ENCODE peak calls at places on chromosomes 2 and 18, in five cellular contexts. Y, P, J, I and L are unnamed samples.

GRCh38 chr18:45519881-45520280 is 95.4 kb upstream of the SLC14A2 start:
- DNase-seq in Y (no peak), P (no peak), J (no peak), I (no peak), L (no peak)

GRCh38 chr2:9640403-9641104 is 9.8 kb upstream of the YWHAQ start:
- DNase-seq in Y (no peak), P (no peak), J (no peak), I (no peak), L (no peak)

GRCh38 chr2:42085706-42086487 is 38.1 kb downstream of the PKDCC start:
- DNase-seq in Y (no peak), P (no peak), J (no peak), I (peak), L (no peak)

GRCh38 chr2:228777855-228778355 is 493.2 kb downstream of the PID1 start:
- DNase-seq in Y (no peak), P (no peak), J (no peak), I (peak), L (no peak)

GRCh38 chr2:41930807-41931566 is 116.8 kb upstream of the PKDCC start:
- DNase-seq in Y (no peak), P (no peak), J (no peak), I (peak), L (no peak)

GRCh38 chr2:74887445-74887951 is 53.6 kb downstream of the HK2 start:
- DNase-seq in Y (peak), P (no peak), J (no peak), I (peak), L (no peak)

GRCh38 chr2:15042824-15043223 is 410.3 kb downstream of the LRATD1 start:
- DNase-seq in Y (peak), P (no peak), J (no peak), I (peak), L (peak)

GRCh38 chr2:119198267-119198840 is 25.3 kb upstream of the STEAP3 start:
- DNase-seq in Y (no peak), P (no peak), J (no peak), I (peak), L (no peak)

GRCh38 chr2:210964141-210964764 is 407.9 kb downstream of the CPS1 start:
- DNase-seq in Y (peak), P (no peak), J (no peak), I (no peak), L (no peak)

GRCh38 chr2:196206804-196207203 is 35.4 kb upstream of the STK17B start:
- DNase-seq in Y (peak), P (peak), J (no peak), I (no peak), L (no peak)

GRCh38 chr2:227860116-227860724 is 11.2 kb upstream of the DAW1 start:
- DNase-seq in Y (no peak), P (no peak), J (no peak), I (no peak), L (no peak)

GRCh38 chr2:71830497-71831207 is 317.0 kb downstream of the CYP26B1 start:
- DNase-seq in Y (no peak), P (no peak), J (no peak), I (no peak), L (no peak)

GRCh38 chr18:13500227-13500865 is 226.0 kb downstream of the FAM210A start:
- DNase-seq in Y (peak), P (peak), J (peak), I (peak), L (no peak)

GRCh38 chr2:10909050-10909995 is 2.4 kb upstream of the KCNF1 start:
- DNase-seq in Y (no peak), P (peak), J (no peak), I (no peak), L (peak)

GRCh38 chr2:85134255-85135065 is 1.3 kb downstream of the TCF7L1 start:
- DNase-seq in Y (peak), P (peak), J (no peak), I (peak), L (no peak)

GRCh38 chr2:158936978-158937377 is 31.5 kb upstream of the TANC1 start:
- DNase-seq in Y (peak), P (no peak), J (no peak), I (peak), L (no peak)

GRCh38 chr2:55901322-55901721 is 22.3 kb downstream of the EFEMP1 start:
- DNase-seq in Y (peak), P (no peak), J (no peak), I (peak), L (no peak)

GRCh38 chr2:223625652-223626051 is 23.5 kb upstream of the SCG2 start:
- DNase-seq in Y (no peak), P (no peak), J (no peak), I (no peak), L (no peak)

GRCh38 chr18:10128906-10129305 is 215.1 kb downstream of the VAPA start:
- DNase-seq in Y (no peak), P (no peak), J (no peak), I (no peak), L (no peak)

GRCh38 chr18:10133516-10133915 is 219.7 kb downstream of the VAPA start:
- DNase-seq in Y (no peak), P (no peak), J (no peak), I (no peak), L (no peak)

GRCh38 chr18:10131783-10132381 is 218.1 kb downstream of the VAPA start:
- DNase-seq in Y (no peak), P (peak), J (no peak), I (no peak), L (no peak)

GRCh38 chr18:10130626-10131025 is 216.8 kb downstream of the VAPA start:
- DNase-seq in Y (no peak), P (no peak), J (no peak), I (no peak), L (no peak)

DNA sequence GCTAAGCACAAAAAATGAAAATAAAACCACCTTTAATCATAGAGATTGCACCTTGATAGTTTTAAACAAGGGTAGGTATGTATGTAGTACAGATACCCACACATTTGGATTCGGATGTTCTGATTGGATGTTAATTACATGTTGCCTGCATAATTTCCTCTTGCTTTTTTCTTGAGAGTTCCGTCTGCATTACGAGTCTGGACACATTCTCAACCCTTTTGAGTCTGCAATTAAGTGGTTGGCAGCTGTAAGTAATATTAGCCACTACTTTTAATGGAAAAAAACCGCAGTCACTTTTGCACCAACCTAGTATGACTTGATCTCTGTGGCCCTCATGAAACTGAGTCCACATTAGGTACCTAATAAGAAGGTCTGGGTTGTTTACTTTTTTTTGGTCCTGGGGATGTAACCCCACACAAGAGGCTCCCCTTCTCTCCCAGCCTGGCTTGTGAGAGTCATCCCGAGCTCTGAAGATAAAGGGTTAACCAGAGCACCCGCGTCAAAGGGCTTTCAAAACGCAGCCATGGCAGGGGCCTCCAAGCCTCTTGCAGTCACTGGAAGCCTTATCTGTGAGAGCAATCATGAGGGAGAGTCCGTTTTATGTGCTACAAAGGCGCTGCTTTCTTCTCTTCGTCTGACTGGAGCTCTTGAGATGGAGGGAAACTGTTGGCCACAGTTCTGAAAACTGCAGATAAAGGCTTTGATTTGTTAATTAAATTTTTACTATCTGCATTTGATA is 217.4 kb downstream of the VAPA start:
- DNase-seq in Y (peak), P (peak), J (no peak), I (peak), L (no peak)
- H3K4me3 ChIP-seq in Y (no peak), P (peak), J (peak), I (peak), L (peak)

GRCh38 chr2:222298311-222299150 is at the start of gene PAX3:
- DNase-seq in Y (no peak), P (peak), J (no peak), I (no peak), L (no peak)
- H3K4me3 ChIP-seq in Y (no peak), P (peak), J (peak), I (peak), L (no peak)

GRCh38 chr2:187542123-187542522 is 12.1 kb downstream of the TFPI start:
- DNase-seq in Y (no peak), P (no peak), J (no peak), I (no peak), L (no peak)
- H3K4me3 ChIP-seq in Y (no peak), P (no peak), J (peak), I (no peak), L (no peak)

GRCh38 chr18:9740076-9740475 is 32.0 kb downstream of the RAB31 start:
- DNase-seq in Y (peak), P (no peak), J (no peak), I (no peak), L (no peak)

GRCh38 chr18:9743200-9744016 is 35.3 kb downstream of the RAB31 start:
- DNase-seq in Y (peak), P (peak), J (no peak), I (peak), L (no peak)

GRCh38 chr18:9741461-9741820 is 33.3 kb downstream of the RAB31 start:
- DNase-seq in Y (no peak), P (no peak), J (no peak), I (no peak), L (no peak)

GRCh38 chr18:9742588-9743131 is 34.6 kb downstream of the RAB31 start:
- DNase-seq in Y (peak), P (no peak), J (no peak), I (peak), L (no peak)

DNA sequence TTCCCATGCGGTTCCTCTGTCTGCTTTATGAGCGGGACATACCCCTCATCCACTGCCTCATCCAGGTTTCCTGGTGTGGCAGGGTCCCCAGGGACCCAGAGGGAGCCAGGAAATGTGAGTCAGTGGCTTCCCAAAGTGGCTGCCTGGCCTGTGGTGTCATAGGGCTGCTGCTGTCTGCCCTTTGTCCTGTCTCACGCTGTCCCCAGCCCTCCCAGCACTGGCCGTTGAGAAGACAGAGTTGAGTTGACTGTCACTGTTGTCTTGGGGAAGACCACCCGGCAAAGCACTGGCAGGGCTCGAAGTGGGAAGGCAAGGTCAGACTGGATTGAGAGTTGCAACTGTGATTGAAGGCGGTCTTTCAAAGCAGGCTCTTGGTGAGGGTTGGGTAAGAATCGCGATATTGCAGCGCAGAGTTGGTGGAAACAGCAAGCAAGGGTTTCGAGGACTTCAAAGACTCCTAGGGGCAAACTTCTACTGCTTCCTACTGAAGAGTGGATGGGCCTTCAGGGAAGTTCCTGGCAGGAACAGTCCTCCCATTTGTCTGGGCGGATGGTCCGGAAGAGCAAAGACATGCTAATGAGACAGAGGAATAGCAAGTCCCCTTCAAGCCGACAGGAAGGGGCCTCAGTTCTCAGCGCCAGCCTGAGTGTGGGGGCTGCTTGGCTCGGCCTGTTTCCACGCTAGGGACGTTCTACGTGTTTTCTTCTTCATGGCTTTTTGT is 33.9 kb downstream of the RAB31 start:
- DNase-seq in Y (peak), P (peak), J (peak), I (peak), L (no peak)
- H3K4me3 ChIP-seq in Y (no peak), P (peak), J (peak), I (no peak), L (no peak)

GRCh38 chr18:56890632-56891031 is 239.5 kb downstream of the WDR7 start:
- DNase-seq in Y (peak), P (no peak), J (no peak), I (peak), L (no peak)
- H3K4me3 ChIP-seq in Y (no peak), P (no peak), J (no peak), I (no peak), L (no peak)

GRCh38 chr2:203019142-203019541 is 4.5 kb downstream of the NBEAL1 start:
- DNase-seq in Y (no peak), P (no peak), J (no peak), I (no peak), L (no peak)
- H3K4me3 ChIP-seq in Y (no peak), P (no peak), J (peak), I (peak), L (no peak)

GRCh38 chr2:104434363-104434792 is 419.5 kb upstream of the POU3F3 start:
- DNase-seq in Y (peak), P (peak), J (no peak), I (no peak), L (no peak)
- H3K4me3 ChIP-seq in Y (no peak), P (peak), J (peak), I (no peak), L (no peak)